ENCODE peak calls at places on chromosomes 6 and 20, in five cellular contexts. One of them, this sample, is unnamed.
A peak's percentile ranks its signal among the peaks of the same experiment; 100 is the strongest.

GRCh38 chr20:2086980-2087377 is 14.6 kb upstream of the STK35 start:
- DNase-seq in Panc1: no peak
- DNase-seq in spleen: no peak
- DNase-seq in endothelial cell of umbilical vein: no peak
- DNase-seq in colonic mucosa: no peak
- DNase-seq in this sample: no peak

GRCh38 chr6:100257661-100258395 is 206.9 kb downstream of the SIM1 start:
- DNase-seq in Panc1: peak; percentile 56
- DNase-seq in spleen: no peak
- DNase-seq in endothelial cell of umbilical vein: peak; percentile 75
- DNase-seq in colonic mucosa: no peak
- DNase-seq in this sample: peak; percentile 81

GRCh38 chr20:58745391-58745790 is 52.8 kb downstream of the NPEPL1 start:
- DNase-seq in Panc1: no peak
- DNase-seq in spleen: peak; percentile 53
- DNase-seq in endothelial cell of umbilical vein: no peak
- DNase-seq in colonic mucosa: no peak
- DNase-seq in this sample: no peak

GRCh38 chr6:52013035-52013434 is 74.4 kb downstream of the PKHD1 start:
- DNase-seq in Panc1: no peak
- DNase-seq in spleen: no peak
- DNase-seq in endothelial cell of umbilical vein: no peak
- DNase-seq in colonic mucosa: no peak
- DNase-seq in this sample: no peak

GRCh38 chr20:40669692-40670091 is 19.3 kb downstream of the MAFB start:
- DNase-seq in Panc1: no peak
- DNase-seq in spleen: no peak
- DNase-seq in endothelial cell of umbilical vein: no peak
- DNase-seq in colonic mucosa: no peak
- DNase-seq in this sample: no peak

GRCh38 chr6:141164042-141164748 is 968.5 kb upstream of the GJE1 start:
- DNase-seq in Panc1: no peak
- DNase-seq in spleen: no peak
- DNase-seq in endothelial cell of umbilical vein: no peak
- DNase-seq in colonic mucosa: no peak
- DNase-seq in this sample: no peak

GRCh38 chr20:62686869-62687830 is 21.5 kb upstream of the NTSR1 start:
- DNase-seq in Panc1: no peak
- DNase-seq in spleen: no peak
- DNase-seq in endothelial cell of umbilical vein: no peak
- DNase-seq in colonic mucosa: no peak
- DNase-seq in this sample: no peak

GRCh38 chr6:147063469-147064031 is 140.7 kb upstream of the STXBP5 start:
- DNase-seq in Panc1: no peak
- DNase-seq in spleen: no peak
- DNase-seq in endothelial cell of umbilical vein: peak; percentile 26
- DNase-seq in colonic mucosa: no peak
- DNase-seq in this sample: peak; percentile 74

GRCh38 chr6:45327956-45328522 is at the start of gene RUNX2:
- DNase-seq in Panc1: no peak
- DNase-seq in spleen: no peak
- DNase-seq in endothelial cell of umbilical vein: no peak
- DNase-seq in colonic mucosa: no peak
- DNase-seq in this sample: peak; percentile 17

GRCh38 chr6:26155066-26155925 is 68.1 kb downstream of the HFE start:
- DNase-seq in Panc1: no peak
- DNase-seq in spleen: no peak
- DNase-seq in endothelial cell of umbilical vein: peak; percentile 65
- DNase-seq in colonic mucosa: peak; percentile 65
- DNase-seq in this sample: peak; percentile 17

GRCh38 chr6:52164319-52165094 is 21.7 kb upstream of the IL17A start:
- DNase-seq in Panc1: no peak
- DNase-seq in spleen: no peak
- DNase-seq in endothelial cell of umbilical vein: no peak
- DNase-seq in colonic mucosa: no peak
- DNase-seq in this sample: no peak

GRCh38 chr20:50191065-50191565 is 485 bp downstream of the CEBPB start:
- DNase-seq in Panc1: no peak
- DNase-seq in spleen: peak; percentile 94
- DNase-seq in endothelial cell of umbilical vein: peak; percentile 36
- DNase-seq in colonic mucosa: peak; percentile 84
- DNase-seq in this sample: no peak

GRCh38 chr6:72175936-72176335 is 289.6 kb downstream of the RIMS1 start:
- DNase-seq in Panc1: no peak
- DNase-seq in spleen: no peak
- DNase-seq in endothelial cell of umbilical vein: no peak
- DNase-seq in colonic mucosa: no peak
- DNase-seq in this sample: peak; percentile 43

GRCh38 chr6:19465760-19466159 is 371.4 kb upstream of the ID4 start:
- DNase-seq in Panc1: peak; percentile 68
- DNase-seq in spleen: no peak
- DNase-seq in endothelial cell of umbilical vein: no peak
- DNase-seq in colonic mucosa: no peak
- DNase-seq in this sample: peak; percentile 62

GRCh38 chr6:132289761-132290160 is 111.5 kb downstream of the MOXD1 start:
- DNase-seq in Panc1: no peak
- DNase-seq in spleen: no peak
- DNase-seq in endothelial cell of umbilical vein: no peak
- DNase-seq in colonic mucosa: no peak
- DNase-seq in this sample: no peak

GRCh38 chr6:10891960-10892359 is 5.1 kb downstream of the SYCP2L start:
- DNase-seq in Panc1: no peak
- DNase-seq in spleen: no peak
- DNase-seq in endothelial cell of umbilical vein: no peak
- DNase-seq in colonic mucosa: no peak
- DNase-seq in this sample: no peak

GRCh38 chr20:48999890-49000870 is 45.9 kb upstream of the CSE1L start:
- DNase-seq in Panc1: no peak
- DNase-seq in spleen: no peak
- DNase-seq in endothelial cell of umbilical vein: no peak
- DNase-seq in colonic mucosa: no peak
- DNase-seq in this sample: no peak

GRCh38 chr6:151197556-151197955 is 42.2 kb upstream of the AKAP12 start:
- DNase-seq in Panc1: no peak
- DNase-seq in spleen: no peak
- DNase-seq in endothelial cell of umbilical vein: no peak
- DNase-seq in colonic mucosa: no peak
- DNase-seq in this sample: no peak

GRCh38 chr6:4322134-4322845 is 186.9 kb upstream of the ECI2 start:
- DNase-seq in Panc1: no peak
- DNase-seq in spleen: no peak
- DNase-seq in endothelial cell of umbilical vein: no peak
- DNase-seq in colonic mucosa: no peak
- DNase-seq in this sample: no peak

GRCh38 chr6:136161950-136162349 is 88.2 kb downstream of the MTFR2 start:
- DNase-seq in Panc1: no peak
- DNase-seq in spleen: no peak
- DNase-seq in endothelial cell of umbilical vein: no peak
- DNase-seq in colonic mucosa: no peak
- DNase-seq in this sample: no peak

GRCh38 chr6:130955755-130956154 is 107.3 kb downstream of the EPB41L2 start:
- DNase-seq in Panc1: no peak
- DNase-seq in spleen: no peak
- DNase-seq in endothelial cell of umbilical vein: no peak
- DNase-seq in colonic mucosa: no peak
- DNase-seq in this sample: no peak

GRCh38 chr6:149508485-149508884 is 23.7 kb upstream of the ZC3H12D start:
- DNase-seq in Panc1: no peak
- DNase-seq in spleen: no peak
- DNase-seq in endothelial cell of umbilical vein: no peak
- DNase-seq in colonic mucosa: no peak
- DNase-seq in this sample: no peak

GRCh38 chr6:29537714-29538403 is 21.7 kb downstream of the UBD start:
- DNase-seq in Panc1: no peak
- DNase-seq in spleen: no peak
- DNase-seq in endothelial cell of umbilical vein: no peak
- DNase-seq in colonic mucosa: no peak
- DNase-seq in this sample: no peak

GRCh38 chr20:11271319-11271718 is 597.5 kb upstream of the JAG1 start:
- DNase-seq in Panc1: no peak
- DNase-seq in spleen: no peak
- DNase-seq in endothelial cell of umbilical vein: no peak
- DNase-seq in colonic mucosa: no peak
- DNase-seq in this sample: peak; percentile 38

GRCh38 chr20:21505810-21506530 is 7.9 kb downstream of the NKX2-2 start:
- DNase-seq in Panc1: no peak
- DNase-seq in spleen: peak; percentile 90
- DNase-seq in endothelial cell of umbilical vein: peak; percentile 37
- DNase-seq in colonic mucosa: peak; percentile 63
- DNase-seq in this sample: peak; percentile 70

GRCh38 chr6:99458319-99458718 is 33.2 kb upstream of the PNISR start:
- DNase-seq in Panc1: no peak
- DNase-seq in spleen: no peak
- DNase-seq in endothelial cell of umbilical vein: peak; percentile 6
- DNase-seq in colonic mucosa: no peak
- DNase-seq in this sample: peak; percentile 4

GRCh38 chr20:52031206-52031573 is 160.4 kb downstream of the ZFP64 start:
- DNase-seq in Panc1: no peak
- DNase-seq in spleen: no peak
- DNase-seq in endothelial cell of umbilical vein: no peak
- DNase-seq in colonic mucosa: no peak
- DNase-seq in this sample: no peak

DNA sequence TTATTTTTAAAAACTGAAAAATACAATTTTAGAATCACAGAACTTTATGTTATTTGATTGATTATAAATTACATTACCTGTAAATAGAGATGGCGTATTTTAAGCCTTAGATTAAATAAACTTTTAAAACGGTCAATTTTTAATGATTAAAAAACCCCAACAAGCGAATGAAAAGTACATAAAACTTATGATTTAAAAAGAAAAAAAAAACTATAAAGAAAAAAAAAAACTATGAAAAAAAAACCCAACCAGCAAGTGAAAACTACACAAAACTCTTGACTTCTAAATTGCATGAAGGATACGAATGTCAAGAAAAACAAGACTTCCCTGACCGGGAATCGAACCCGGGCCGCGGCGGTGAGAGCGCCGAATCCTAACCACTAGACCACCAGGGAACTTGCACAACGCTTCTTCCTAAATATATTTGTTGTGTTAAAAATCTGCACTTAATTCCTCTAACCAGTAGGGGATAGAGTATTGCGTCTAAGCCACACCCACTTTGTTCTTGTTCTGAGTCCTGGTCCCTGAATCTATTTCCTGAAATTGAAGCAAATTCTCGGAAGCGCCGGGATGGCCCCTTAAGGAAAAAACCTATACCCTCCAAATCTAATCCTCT is 10.7 kb upstream of the NCOA7 start:
- DNase-seq in Panc1: peak; percentile 96
- DNase-seq in spleen: peak; percentile 90
- DNase-seq in endothelial cell of umbilical vein: peak; percentile 96
- DNase-seq in colonic mucosa: peak; percentile 87
- DNase-seq in this sample: peak; percentile 93
- TF ChIP-seq CTCF in Panc1: peak; percentile 17
- TF ChIP-seq CTCF in spleen: no peak
- TF ChIP-seq CTCF in endothelial cell of umbilical vein: no peak
- TF ChIP-seq CTCF in colonic mucosa: no peak
- TF ChIP-seq CTCF in this sample: peak; percentile 20

DNA sequence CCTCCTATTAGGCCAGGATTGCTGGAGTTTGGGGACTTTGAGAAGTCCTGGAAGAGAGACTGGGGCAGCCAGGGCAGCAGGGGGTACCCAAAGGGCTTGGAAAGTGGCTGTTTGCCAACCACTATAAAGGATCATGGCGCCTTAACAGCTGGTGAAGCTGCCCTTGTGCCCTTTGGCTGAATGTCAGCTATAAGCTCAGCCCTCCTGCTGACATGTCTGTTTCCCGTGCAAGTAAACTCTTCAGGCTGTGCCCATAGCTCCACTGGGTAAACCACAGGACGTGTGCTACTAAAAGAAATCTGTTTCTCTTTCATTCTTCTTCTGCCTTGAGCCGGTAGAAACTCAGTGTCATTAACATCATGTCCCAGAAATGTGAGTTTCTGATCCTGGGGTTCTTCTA is 97.3 kb downstream of the CAP2 start:
- DNase-seq in Panc1: no peak
- DNase-seq in spleen: no peak
- DNase-seq in endothelial cell of umbilical vein: peak; percentile 74
- DNase-seq in colonic mucosa: no peak
- DNase-seq in this sample: no peak
- H3K27ac ChIP-seq in Panc1: no peak overlapping the region
- H3K27ac ChIP-seq in spleen: no peak overlapping the region
- H3K27ac ChIP-seq in endothelial cell of umbilical vein: peak overlapping the region; percentile 94
- H3K27ac ChIP-seq in colonic mucosa: no peak overlapping the region
- H3K27ac ChIP-seq in this sample: peak overlapping the region; percentile 15

GRCh38 chr20:43993552-43993951 is 78.9 kb downstream of the TOX2 start:
- DNase-seq in Panc1: no peak
- DNase-seq in spleen: no peak
- DNase-seq in endothelial cell of umbilical vein: no peak
- DNase-seq in colonic mucosa: no peak
- DNase-seq in this sample: no peak
- H3K4me3 ChIP-seq in Panc1: no peak overlapping the region
- H3K4me3 ChIP-seq in spleen: no peak overlapping the region
- H3K4me3 ChIP-seq in endothelial cell of umbilical vein: no peak overlapping the region
- H3K4me3 ChIP-seq in colonic mucosa: no peak overlapping the region
- H3K4me3 ChIP-seq in this sample: no peak overlapping the region

DNA sequence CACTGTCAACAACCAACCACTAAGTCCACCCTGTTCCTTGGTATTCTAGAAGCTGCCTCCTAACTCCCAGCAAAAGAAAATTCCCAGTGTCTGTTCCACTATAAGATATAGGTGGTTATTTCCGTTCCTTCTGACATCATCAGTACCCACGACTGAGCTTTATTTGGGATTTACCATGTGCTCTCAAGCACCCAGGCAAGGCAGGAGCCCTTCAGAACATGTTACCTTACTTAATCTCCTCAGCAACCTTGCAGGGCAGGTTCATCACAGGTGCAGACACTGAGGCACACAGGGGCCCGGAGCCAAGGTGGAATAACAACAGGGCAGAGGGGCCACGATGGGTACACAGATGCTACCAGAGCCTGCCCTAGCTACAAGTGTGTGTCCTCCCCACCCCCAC is 10.8 kb downstream of the ABHD16A start:
- DNase-seq in Panc1: no peak
- DNase-seq in spleen: no peak
- DNase-seq in endothelial cell of umbilical vein: no peak
- DNase-seq in colonic mucosa: no peak
- DNase-seq in this sample: no peak
- TF ChIP-seq CTCF in Panc1: no peak
- TF ChIP-seq CTCF in spleen: no peak
- TF ChIP-seq CTCF in endothelial cell of umbilical vein: no peak
- TF ChIP-seq CTCF in colonic mucosa: no peak
- TF ChIP-seq CTCF in this sample: no peak